ENCODE peak calls at places on chromosomes 7 and 10, in six cellular contexts. C is suprapubic skin, D is IMR-90, G is ovary, L is body of pancreas, K is Peyer's patch. S is an unnamed sample.
A peak's percentile ranks its signal among the peaks of the same experiment; 100 is the strongest.

GRCh38 chr10:124601016-124601415 is 139.4 kb downstream of the LHPP start:
- DNase-seq in C (no peak), D (no peak), G (no peak), L (no peak), K (peak; percentile 69), S (no peak)

GRCh38 chr10:513393-513792 is 176.1 kb downstream of the DIP2C start:
- DNase-seq in C (no peak), D (no peak), G (no peak), L (peak; percentile 33), K (peak; percentile 66), S (no peak)

GRCh38 chr10:6473430-6473829 is 106.6 kb downstream of the PRKCQ start:
- DNase-seq in C (no peak), D (no peak), G (no peak), L (no peak), K (peak; percentile 57), S (no peak)

GRCh38 chr10:124450010-124450782 is at the start of gene NKX1-2:
- DNase-seq in C (no peak), D (no peak), G (no peak), L (no peak), K (no peak), S (no peak)

GRCh38 chr7:72446566-72447462 is 34.7 kb upstream of the CALN1 start:
- DNase-seq in C (no peak), D (no peak), G (no peak), L (no peak), K (no peak), S (no peak)

GRCh38 chr7:46344533-46344932 is 423.5 kb upstream of the IGFBP3 start:
- DNase-seq in C (no peak), D (no peak), G (no peak), L (no peak), K (no peak), S (no peak)

GRCh38 chr7:30331338-30331737 is 46.9 kb downstream of the ZNRF2 start:
- DNase-seq in C (no peak), D (peak; percentile 50), G (no peak), L (no peak), K (no peak), S (no peak)

GRCh38 chr10:69335063-69335587 is 56.8 kb downstream of the HK1 start:
- DNase-seq in C (no peak), D (no peak), G (no peak), L (no peak), K (peak; percentile 68), S (no peak)

GRCh38 chr10:6741561-6741960 is 161.5 kb upstream of the PRKCQ start:
- DNase-seq in C (no peak), D (peak; percentile 86), G (no peak), L (no peak), K (no peak), S (no peak)

GRCh38 chr10:6176691-6177231 is 26.0 kb upstream of the PFKFB3 start:
- DNase-seq in C (no peak), D (peak; percentile 42), G (no peak), L (no peak), K (no peak), S (no peak)

GRCh38 chr10:134743-135600 is at the start of gene ZMYND11:
- DNase-seq in C (peak; percentile 77), D (peak; percentile 42), G (peak; percentile 72), L (peak; percentile 69), K (peak; percentile 78), S (peak; percentile 91)

GRCh38 chr10:22658745-22659410 is 55.5 kb downstream of the PIP4K2A start:
- DNase-seq in C (no peak), D (peak; percentile 48), G (no peak), L (no peak), K (no peak), S (no peak)

GRCh38 chr7:70582921-70583895 is 548.7 kb upstream of the GALNT17 start:
- DNase-seq in C (no peak), D (no peak), G (no peak), L (no peak), K (no peak), S (no peak)

DNA sequence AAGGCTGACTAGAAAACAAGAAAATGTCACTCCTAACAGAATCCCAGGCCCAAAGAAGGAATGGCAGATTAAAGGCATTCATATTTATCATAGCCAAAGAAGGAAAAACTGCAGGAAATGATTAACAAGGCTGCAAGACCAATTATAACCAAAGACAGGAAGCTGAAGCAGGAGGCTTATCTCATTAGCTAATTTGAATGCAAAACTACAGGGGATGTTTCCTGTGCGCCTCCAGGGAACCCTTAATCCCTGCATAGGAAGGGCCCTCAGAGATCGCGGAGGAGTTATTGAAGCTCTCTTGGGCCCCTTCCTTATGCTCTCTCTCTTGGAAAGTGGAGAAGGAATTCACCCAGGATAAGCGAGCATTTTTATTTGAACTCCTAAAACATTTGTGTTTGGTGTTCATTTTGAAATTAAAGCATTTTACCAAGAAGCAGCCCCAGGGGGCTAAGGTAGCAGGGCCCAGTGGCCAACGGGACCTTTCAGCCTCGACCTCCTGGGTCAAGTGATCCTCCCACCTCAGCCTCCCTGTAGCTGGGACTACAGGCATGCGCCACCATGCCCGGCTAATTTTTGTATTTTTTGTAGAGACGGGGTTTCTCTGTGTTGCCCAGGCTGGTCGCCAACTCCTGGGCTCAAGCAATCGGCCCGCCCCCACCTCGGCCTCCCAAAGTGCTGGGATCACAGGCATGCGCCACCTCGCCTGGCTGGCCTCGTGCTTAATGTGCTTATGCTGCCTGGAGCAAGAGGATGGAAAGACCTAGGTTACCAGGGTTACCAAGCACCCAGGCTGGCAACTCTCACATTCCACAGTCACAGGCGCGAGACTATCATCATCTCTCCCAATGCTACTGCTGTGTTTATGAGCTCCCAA is 24.1 kb upstream of the PROSER2 start:
- DNase-seq in C (no peak), D (no peak), G (no peak), L (no peak), K (no peak), S (no peak)
- TF ChIP-seq POLR2A in C (no peak), D (no peak), G (no peak), L (no peak), K (no peak), S (no peak)

DNA sequence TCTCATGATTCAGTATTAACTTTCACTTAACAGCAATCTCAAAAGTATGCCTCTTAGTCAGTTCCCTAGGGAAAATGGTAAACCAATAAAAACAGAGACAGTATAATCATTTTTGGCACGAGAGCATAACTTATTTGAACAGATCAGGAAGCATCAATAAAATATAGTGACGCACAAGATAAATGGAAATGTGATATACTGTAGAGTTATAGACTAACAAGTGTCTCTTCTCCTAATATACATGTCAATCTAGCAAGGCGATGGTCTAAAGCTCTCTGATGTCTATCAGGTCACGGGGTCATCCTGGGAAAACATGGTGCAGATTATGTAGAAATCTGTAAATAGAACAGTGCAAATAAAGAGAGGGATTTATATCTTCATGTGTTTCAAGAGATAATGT is 131.6 kb downstream of the HGF start:
- DNase-seq in C (no peak), D (peak; percentile 87), G (no peak), L (no peak), K (no peak), S (no peak)
- TF ChIP-seq CTCF in C (no peak), D (no peak), G (no peak), L (no peak), K (no peak), S (no peak)

GRCh38 chr10:33005322-33006282 is 47.6 kb upstream of the ITGB1 start:
- DNase-seq in C (peak; percentile 89), D (peak; percentile 98), G (peak; percentile 72), L (peak; percentile 75), K (peak; percentile 75), S (peak; percentile 58)
- TF ChIP-seq POLR2A in C (no peak), D (peak; percentile 78), G (no peak), L (peak; percentile 70), K (peak; percentile 15), S (no peak)

GRCh38 chr7:36764929-36765328 is 40.6 kb upstream of the AOAH start:
- DNase-seq in C (no peak), D (no peak), G (no peak), L (no peak), K (no peak), S (no peak)
- TF ChIP-seq CTCF in C (no peak), D (no peak), G (no peak), L (no peak), K (no peak), S (no peak)

GRCh38 chr10:74748632-74749031 is 77.8 kb upstream of the KAT6B start:
- DNase-seq in C (no peak), D (no peak), G (no peak), L (no peak), K (no peak), S (no peak)

GRCh38 chr10:74743401-74743800 is 83.0 kb upstream of the KAT6B start:
- DNase-seq in C (no peak), D (no peak), G (no peak), L (no peak), K (no peak), S (no peak)

GRCh38 chr10:74746813-74747212 is 79.6 kb upstream of the KAT6B start:
- DNase-seq in C (peak; percentile 66), D (no peak), G (no peak), L (no peak), K (no peak), S (no peak)

GRCh38 chr10:74750848-74751274 is 75.5 kb upstream of the KAT6B start:
- DNase-seq in C (no peak), D (no peak), G (no peak), L (no peak), K (peak; percentile 45), S (no peak)

GRCh38 chr10:74745449-74745848 is 81.0 kb upstream of the KAT6B start:
- DNase-seq in C (no peak), D (no peak), G (no peak), L (no peak), K (no peak), S (no peak)
- TF ChIP-seq POLR2A in C (no peak), D (no peak), G (no peak), L (no peak), K (no peak), S (no peak)

S was measured in lower leg skin.